ENCODE peak calls at places on chromosomes 7 and 10, in five cellular contexts. Q is fibroblast of the aortic adventitia, A is fibroblast of pulmonary artery, G is GM12864, R is left lung. S is an unnamed sample.

GRCh38 chr7:220151-220841 is 27.9 kb downstream of the FAM20C start:
- DNase-seq in R (no peak), Q (no peak), A (no peak), G (no peak), S (no peak)

GRCh38 chr10:70328987-70329386 is 45.2 kb upstream of the NPFFR1 start:
- DNase-seq in Q (peak), A (no peak), G (no peak), R (no peak), S (peak)

GRCh38 chr7:25844109-25844915 is 307.7 kb upstream of the NFE2L3 start:
- DNase-seq in A (peak), Q (peak), R (no peak), G (no peak), S (no peak)

GRCh38 chr7:14351167-14351566 is 361.7 kb upstream of the ETV1 start:
- DNase-seq in G (no peak), A (no peak), R (no peak), Q (no peak), S (no peak)

GRCh38 chr7:29987083-29987482 is 2.5 kb downstream of the SCRN1 start:
- DNase-seq in G (no peak), A (peak), Q (peak), R (no peak), S (peak)

GRCh38 chr10:71213761-71214440 is 1.5 kb downstream of the UNC5B start:
- DNase-seq in R (no peak), G (no peak), Q (peak), A (peak), S (peak)

GRCh38 chr10:99370993-99371392 is 41.8 kb downstream of the CNNM1 start:
- DNase-seq in G (no peak), R (no peak), A (peak), Q (peak), S (peak)

GRCh38 chr7:100351657-100352058 is 6.3 kb upstream of the PILRB start:
- DNase-seq in G (no peak), Q (no peak), A (no peak), R (no peak), S (no peak)

GRCh38 chr10:4503076-4503475 is 322.9 kb upstream of the AKR1E2 start:
- DNase-seq in A (no peak), Q (peak), R (no peak), G (no peak), S (no peak)

GRCh38 chr10:43959854-43960415 is 311.3 kb upstream of the ZNF32 start:
- DNase-seq in G (no peak), Q (no peak), A (no peak), R (no peak), S (no peak)

GRCh38 chr10:90587081-90587491 is 270.8 kb downstream of the HTR7 start:
- DNase-seq in R (no peak), A (peak), Q (peak), G (no peak), S (peak)

GRCh38 chr7:94161476-94161875 is 157.3 kb upstream of the BET1 start:
- DNase-seq in A (no peak), G (no peak), R (no peak), Q (no peak), S (no peak)

GRCh38 chr7:30511494-30511893 is 6.9 kb upstream of the GGCT start:
- DNase-seq in G (no peak), A (no peak), R (no peak), Q (no peak), S (no peak)

GRCh38 chr10:45253183-45253914 is 62.1 kb downstream of the OR13A1 start:
- DNase-seq in A (no peak), R (no peak), G (peak), Q (no peak), S (no peak)

GRCh38 chr10:13701157-13701919 is 114.6 kb downstream of the PRPF18 start:
- DNase-seq in A (no peak), Q (no peak), G (no peak), R (no peak), S (no peak)

GRCh38 chr7:74707216-74707615 is 49.7 kb downstream of the GTF2I start:
- DNase-seq in A (no peak), Q (no peak), G (no peak), R (no peak), S (no peak)

GRCh38 chr10:5551531-5552375 is 27.0 kb downstream of the CALML3 start:
- DNase-seq in G (peak), A (no peak), Q (no peak), R (peak), S (peak)

GRCh38 chr7:150901160-150902035 is 49.1 kb downstream of the AOC1 start:
- DNase-seq in Q (no peak), A (no peak), R (no peak), G (no peak), S (no peak)

GRCh38 chr10:131090761-131091661 is 220.5 kb downstream of the TCERG1L start:
- DNase-seq in R (no peak), A (no peak), Q (no peak), G (no peak), S (no peak)

GRCh38 chr7:74684921-74685320 is 27.4 kb downstream of the GTF2I start:
- DNase-seq in G (no peak), Q (no peak), A (no peak), R (no peak), S (no peak)

GRCh38 chr7:41900532-41900931 is 197.6 kb upstream of the INHBA start:
- DNase-seq in Q (no peak), R (no peak), G (no peak), A (no peak), S (no peak)

GRCh38 chr7:16985621-16986020 is 103.8 kb upstream of the AGR3 start:
- DNase-seq in Q (no peak), A (no peak), G (no peak), R (no peak), S (peak)

GRCh38 chr7:33243319-33243881 is 114.0 kb downstream of the BBS9 start:
- DNase-seq in A (peak), Q (peak), R (no peak), G (no peak), S (peak)

GRCh38 chr10:4595920-4596319 is 230.1 kb upstream of the AKR1E2 start:
- DNase-seq in R (no peak), G (no peak), Q (peak), A (peak), S (peak)

GRCh38 chr10:48458662-48459048 is 146.2 kb downstream of the ARHGAP22 start:
- DNase-seq in A (no peak), G (no peak), R (no peak), Q (no peak), S (no peak)

GRCh38 chr7:26365077-26365896 is 73.6 kb downstream of the SNX10 start:
- DNase-seq in Q (peak), R (peak), G (peak), A (peak), S (peak)

GRCh38 chr7:75617634-75618234 is 121.0 kb downstream of the HIP1 start:
- DNase-seq in G (no peak), Q (no peak), R (peak), A (peak), S (no peak)

GRCh38 chr7:44132039-44132438 is 8.7 kb upstream of the POLD2 start:
- DNase-seq in A (peak), Q (peak), R (no peak), G (no peak), S (no peak)

GRCh38 chr10:22606164-22606614 is 108.2 kb downstream of the PIP4K2A start:
- DNase-seq in R (peak), A (no peak), G (peak), Q (no peak), S (no peak)

DNA sequence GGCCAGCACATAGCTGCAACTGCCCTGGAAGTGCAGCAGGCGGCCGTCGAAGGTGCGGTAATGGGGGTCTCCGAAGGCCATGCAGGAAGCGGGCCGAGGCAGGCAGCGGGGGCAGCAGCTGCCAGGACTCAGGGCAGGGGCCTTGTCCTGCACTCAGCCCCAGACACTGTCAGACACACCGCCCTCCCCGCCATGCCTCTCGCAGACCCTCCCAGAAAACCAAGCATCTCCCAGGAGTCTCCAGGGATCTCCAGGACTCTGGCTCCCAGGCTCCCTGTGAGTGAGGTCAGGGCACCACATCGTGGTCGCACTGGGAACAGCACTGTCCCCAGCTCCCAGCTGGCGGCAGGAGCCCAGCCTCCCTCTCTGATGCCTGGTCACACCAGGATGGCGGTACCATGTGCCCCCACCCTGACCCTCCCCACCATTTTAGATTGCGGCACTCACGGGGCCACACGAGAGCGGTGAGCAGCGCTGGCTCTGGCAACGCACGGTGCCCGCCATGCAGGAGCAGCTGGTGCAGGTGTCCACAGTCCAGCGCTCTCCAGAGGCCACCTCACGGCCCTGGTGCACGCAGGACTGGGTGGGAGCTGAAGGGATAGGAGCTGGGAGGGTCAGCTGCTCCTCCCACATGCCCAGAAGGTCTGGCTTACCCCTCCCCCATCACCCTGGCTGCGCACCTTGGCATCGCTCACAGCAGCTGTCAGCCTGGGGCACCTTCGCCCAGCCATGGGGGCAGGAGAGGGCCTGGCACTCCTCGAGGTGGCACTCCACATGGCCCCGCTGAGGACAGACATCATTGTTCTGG is 17.5 kb downstream of the ATP6V1F start:
- DNase-seq in Q (peak), A (peak), R (peak), G (no peak), S (peak)
- TF ChIP-seq CTCF in Q (peak), A (peak), R (peak), G (peak), S (peak)

DNA sequence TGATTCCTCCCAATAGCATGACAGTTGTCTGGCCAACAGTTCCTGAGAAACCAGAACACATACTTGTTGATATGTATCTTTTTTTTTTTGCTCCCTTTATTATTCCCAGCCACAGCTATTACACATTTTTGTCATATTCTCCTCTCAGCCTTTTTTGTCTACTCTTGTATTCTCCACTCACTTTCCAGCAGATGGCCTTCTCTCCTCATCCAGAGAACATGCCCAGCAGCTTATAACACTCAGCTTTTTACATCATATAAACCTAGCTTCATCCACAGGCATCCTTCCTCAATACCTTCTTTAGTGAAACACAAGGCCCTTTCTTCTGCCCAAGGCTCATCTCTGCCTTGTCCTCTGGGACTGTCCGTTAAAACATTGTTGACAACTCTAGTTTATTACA is 101.7 kb downstream of the ORC5 start:
- DNase-seq in Q (peak), R (no peak), G (no peak), A (peak), S (peak)
- TF ChIP-seq CTCF in Q (peak), R (no peak), G (no peak), A (peak), S (no peak)

GRCh38 chr10:125161570-125162139 is 1.3 kb upstream of the CTBP2 start:
- DNase-seq in Q (peak), R (no peak), A (no peak), G (no peak), S (peak)

GRCh38 chr10:125159486-125159931 is 854 bp downstream of the CTBP2 start:
- DNase-seq in R (no peak), G (no peak), Q (no peak), A (no peak), S (no peak)

GRCh38 chr10:125159932-125160855 is at the start of gene CTBP2:
- DNase-seq in Q (peak), R (peak), A (peak), G (no peak), S (no peak)

GRCh38 chr10:125162181-125162906 is 2.0 kb upstream of the CTBP2 start:
- DNase-seq in G (no peak), A (no peak), Q (no peak), R (no peak), S (no peak)

GRCh38 chr10:125160856-125161569 is 650 bp upstream of the CTBP2 start:
- DNase-seq in Q (peak), R (peak), G (no peak), A (peak), S (peak)
- TF ChIP-seq CTCF in Q (peak), R (peak), G (no peak), A (no peak), S (no peak)

DNA sequence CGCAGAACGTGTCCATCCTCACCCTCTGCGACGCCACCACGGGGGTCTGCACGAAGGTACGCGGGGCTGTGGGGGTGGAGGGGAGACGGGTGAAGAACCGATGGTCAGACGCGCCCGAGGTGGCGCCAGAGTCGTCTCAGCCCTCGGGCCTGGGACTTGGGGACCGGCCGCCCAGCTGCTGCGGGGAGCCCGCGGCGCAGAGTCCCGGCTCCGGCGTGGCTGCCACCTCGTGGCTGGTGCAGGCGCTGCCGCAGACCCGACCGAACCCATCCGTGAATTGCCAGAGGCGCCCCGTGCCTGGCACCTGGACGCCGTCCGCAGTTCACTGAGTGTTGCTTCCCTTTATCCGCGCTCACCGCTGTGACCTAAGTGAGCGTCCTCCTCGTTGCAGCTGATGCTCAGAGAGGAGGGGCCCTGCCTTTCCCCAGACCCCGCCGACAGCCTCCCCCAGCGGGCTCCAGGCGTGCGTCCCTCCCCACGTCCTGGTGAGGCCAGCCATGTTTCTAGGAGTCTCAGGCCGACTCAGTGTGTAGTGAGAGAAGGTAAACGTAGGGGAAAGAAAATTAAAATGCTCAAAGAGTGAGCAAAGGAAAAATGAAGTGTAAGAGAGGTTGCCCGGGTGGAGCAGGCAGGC is 208.7 kb downstream of the PAXIP1 start:
- DNase-seq in R (no peak), A (no peak), G (no peak), Q (no peak), S (no peak)
- TF ChIP-seq CTCF in R (peak), A (no peak), G (peak), Q (no peak), S (no peak)

DNA sequence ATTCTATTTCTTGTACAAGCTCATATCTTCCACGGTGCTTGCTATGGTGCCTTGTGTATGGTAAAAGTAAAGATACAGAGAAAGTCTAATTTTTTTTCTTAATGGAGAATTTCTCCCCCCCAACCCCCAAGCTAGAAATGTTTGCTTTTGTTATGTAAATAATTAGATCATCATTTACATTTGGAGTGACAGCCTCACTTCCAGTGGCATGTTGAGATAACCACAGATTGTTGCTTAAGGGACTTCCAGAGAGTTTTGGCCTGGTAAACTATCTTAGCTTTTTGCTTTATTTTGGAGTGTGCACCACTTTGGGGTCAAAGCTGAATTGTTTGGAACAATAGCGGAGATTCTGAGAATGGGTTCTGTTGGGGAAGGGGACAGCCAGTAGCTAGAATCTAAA is 129.7 kb downstream of the ZNF365 start:
- DNase-seq in G (no peak), A (no peak), Q (no peak), R (no peak), S (no peak)
- TF ChIP-seq CTCF in G (no peak), A (no peak), Q (no peak), R (no peak), S (no peak)

DNA sequence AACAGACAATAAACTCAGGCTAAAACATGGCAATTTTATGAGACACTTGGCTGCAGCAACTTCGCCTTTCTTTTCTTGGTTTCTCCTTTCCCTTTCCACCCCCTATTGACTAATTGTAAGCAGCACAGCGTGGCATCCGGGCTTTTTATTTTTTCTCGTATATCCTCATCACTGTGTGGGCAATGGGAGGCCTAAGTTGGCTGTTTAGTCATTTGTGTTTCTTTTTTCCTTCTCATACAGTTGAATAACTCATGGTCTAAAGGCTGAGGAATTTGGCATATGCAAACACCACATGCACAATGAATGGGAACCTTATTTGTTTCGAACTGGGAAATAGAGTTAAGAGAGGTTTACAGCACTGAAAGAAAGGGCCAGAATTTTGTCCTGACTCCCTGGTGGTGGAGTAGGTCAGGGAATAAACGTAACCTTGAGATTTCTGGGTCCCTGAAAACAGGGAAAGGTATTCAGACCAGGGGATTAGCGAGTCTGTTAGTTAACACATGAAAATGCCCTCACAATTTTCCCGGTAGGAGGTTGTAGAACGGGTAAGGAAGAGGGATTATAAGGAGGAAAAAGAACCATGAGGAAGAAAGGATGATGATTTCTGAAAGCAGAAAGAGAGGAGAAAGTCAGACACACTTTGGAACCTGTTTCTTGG is 858.3 kb downstream of the KCNMA1 start:
- DNase-seq in A (no peak), Q (peak), G (no peak), R (no peak), S (peak)
- TF ChIP-seq CTCF in A (no peak), Q (peak), G (no peak), R (no peak), S (no peak)

DNA sequence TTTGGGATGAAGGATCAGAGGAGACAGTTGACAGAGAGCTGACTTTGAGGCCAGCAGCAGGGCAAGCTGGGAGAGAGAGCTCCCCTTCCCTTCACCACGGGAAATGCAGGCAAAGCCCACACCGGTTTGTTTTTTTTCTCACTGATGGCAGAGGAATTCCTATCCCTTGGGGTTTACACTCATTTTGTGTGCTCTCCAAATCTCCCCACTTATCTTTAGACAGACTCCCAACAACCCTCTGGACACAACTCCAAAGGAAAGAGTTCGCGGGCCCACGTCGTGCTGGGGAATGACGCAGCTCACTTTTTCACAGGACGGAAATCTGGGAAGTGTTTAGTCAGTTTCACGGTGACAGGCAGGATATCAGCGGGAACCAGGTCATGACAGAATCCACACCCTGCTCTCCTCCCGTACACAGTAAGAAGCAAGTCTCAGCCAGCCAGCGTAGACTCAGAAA is 68.3 kb upstream of the FAM171A1 start:
- DNase-seq in R (no peak), G (no peak), A (peak), Q (peak), S (peak)
- TF ChIP-seq CTCF in R (no peak), G (no peak), A (peak), Q (peak), S (peak)

S was measured in epithelial cell of esophagus.